ENCODE peak calls at places on chromosome 13, in nine cellular contexts. G is SK-N-SH, X is HCT116, C is mammary epithelial cell, U is fibroblast of lung, Q is PC-3, F is IMR-90, P is GM12878, T is endothelial cell of umbilical vein. M is an unnamed sample. For H4K20me1, the result is how much of the 10 kb centered on the place peaks cover.

GRCh38 chr13:23321534-23322241 is 111.8 kb downstream of the SACS start:
- DNase-seq in P (peak), X (peak), T (peak), Q (peak), G (no peak), F (peak), C (peak), U (peak), M (no peak)

GRCh38 chr13:73166204-73166603 is 107.4 kb downstream of the KLF5 start:
- DNase-seq in P (no peak), F (no peak), G (no peak), X (no peak), U (no peak), T (no peak), Q (no peak), C (no peak), M (no peak)

GRCh38 chr13:25762288-25762687 is 289.5 kb downstream of the SHISA2 start:
- DNase-seq in U (no peak), F (no peak), G (no peak), Q (no peak), X (no peak), T (no peak), C (no peak), P (no peak), M (no peak)

GRCh38 chr13:27472941-27473340 is 22.6 kb upstream of the MTIF3 start:
- DNase-seq in X (no peak), P (no peak), F (no peak), T (no peak), C (no peak), U (no peak), G (no peak), Q (no peak), M (peak)

GRCh38 chr13:26949701-26950345 is 189.2 kb upstream of the GPR12 start:
- DNase-seq in T (no peak), F (no peak), P (no peak), C (no peak), Q (no peak), G (peak), X (no peak), U (no peak), M (no peak)

GRCh38 chr13:67278230-67278629 is 48.1 kb upstream of the PCDH9 start:
- DNase-seq in T (no peak), X (no peak), Q (peak), G (no peak), U (peak), C (no peak), P (no peak), F (peak), M (no peak)

GRCh38 chr13:83184819-83185218 is 697.5 kb downstream of the SLITRK1 start:
- DNase-seq in F (peak), C (peak), Q (no peak), G (no peak), T (no peak), P (no peak), X (no peak), U (peak), M (no peak)

GRCh38 chr13:30453727-30454126 is 12.0 kb downstream of the HMGB1 start:
- DNase-seq in F (peak), U (no peak), C (no peak), X (no peak), Q (peak), G (no peak), P (no peak), T (no peak), M (no peak)

GRCh38 chr13:49610176-49610575 is 18.1 kb upstream of the ARL11 start:
- DNase-seq in X (no peak), G (peak), P (no peak), Q (no peak), C (no peak), U (peak), F (no peak), T (no peak), M (no peak)

GRCh38 chr13:55062662-55063061 is 2034.0 kb downstream of the OLFM4 start:
- DNase-seq in F (no peak), Q (no peak), X (no peak), G (no peak), T (no peak), P (no peak), C (no peak), U (no peak), M (no peak)

GRCh38 chr13:44263920-44264610 is 109.6 kb upstream of the SERP2 start:
- DNase-seq in X (no peak), U (peak), F (peak), Q (no peak), P (no peak), T (no peak), G (no peak), C (peak), M (no peak)

GRCh38 chr13:105016266-105016665 is 1519.2 kb downstream of the EFNB2 start:
- DNase-seq in X (no peak), T (no peak), G (no peak), Q (no peak), F (no peak), P (no peak), C (no peak), U (no peak), M (no peak)

GRCh38 chr13:68714292-68714691 is 1393.3 kb upstream of the ATXN8OS start:
- DNase-seq in X (no peak), C (no peak), G (no peak), Q (no peak), T (no peak), F (no peak), U (peak), P (no peak), M (no peak)

GRCh38 chr13:74986609-74987008 is 495.4 kb downstream of the TBC1D4 start:
- DNase-seq in U (no peak), T (no peak), G (no peak), P (no peak), Q (peak), X (no peak), C (no peak), F (no peak), M (no peak)

GRCh38 chr13:108006619-108007018 is 208.7 kb downstream of the LIG4 start:
- DNase-seq in Q (no peak), X (no peak), T (no peak), U (no peak), G (no peak), P (no peak), C (no peak), F (no peak), M (no peak)

GRCh38 chr13:35723061-35723461 is 246.6 kb upstream of the MAB21L1 start:
- DNase-seq in X (no peak), G (no peak), U (no peak), Q (no peak), F (peak), T (no peak), P (no peak), C (no peak), M (no peak)

GRCh38 chr13:22091222-22091970 is 420.5 kb downstream of the FGF9 start:
- DNase-seq in F (peak), X (no peak), T (no peak), U (no peak), P (no peak), Q (no peak), C (no peak), G (no peak), M (no peak)

GRCh38 chr13:108342369-108343289 is 73.1 kb downstream of the TNFSF13B start:
- DNase-seq in Q (peak), F (peak), G (peak), U (peak), X (peak), C (peak), T (peak), P (peak), M (no peak)

GRCh38 chr13:30034448-30034795 is 184.0 kb upstream of the UBL3 start:
- DNase-seq in Q (no peak), T (no peak), C (no peak), U (peak), F (peak), X (no peak), P (no peak), G (no peak), M (no peak)

GRCh38 chr13:42274386-42275097 is 2.6 kb downstream of the AKAP11 start:
- DNase-seq in P (no peak), F (no peak), C (no peak), T (no peak), Q (no peak), X (no peak), U (no peak), G (no peak), M (no peak)

GRCh38 chr13:42239644-42240043 is 32.3 kb upstream of the AKAP11 start:
- DNase-seq in X (no peak), P (no peak), T (no peak), C (peak), Q (peak), U (peak), F (peak), G (no peak), M (no peak)

GRCh38 chr13:48235100-48235813 is 2.3 kb downstream of the ITM2B start:
- DNase-seq in Q (peak), X (no peak), F (peak), U (peak), G (peak), C (peak), P (peak), T (peak), M (peak)

GRCh38 chr13:37747071-37747612 is 122.4 kb downstream of the TRPC4 start:
- DNase-seq in G (no peak), U (peak), P (no peak), T (peak), X (no peak), C (peak), F (peak), Q (peak), M (no peak)

GRCh38 chr13:42814868-42815267 is 33.5 kb downstream of the FAM216B start:
- DNase-seq in C (peak), T (no peak), X (no peak), G (peak), P (no peak), F (peak), U (peak), Q (peak), M (no peak)

GRCh38 chr13:110610955-110611595 is 4.3 kb upstream of the NAXD start:
- DNase-seq in X (no peak), C (no peak), F (peak), Q (peak), G (no peak), T (no peak), U (peak), P (peak), M (no peak)

GRCh38 chr13:26557393-26558073 is at the start of gene WASF3:
- DNase-seq in C (peak), G (peak), U (peak), P (peak), F (peak), T (peak), X (peak), Q (peak), M (no peak)

GRCh38 chr13:35961002-35961401 is 170.2 kb downstream of the DCLK1 start:
- DNase-seq in G (no peak), C (no peak), T (no peak), Q (no peak), X (no peak), F (no peak), U (peak), P (no peak), M (no peak)

GRCh38 chr13:80342541-80343371 is 1.8 kb upstream of the SPRY2 start:
- DNase-seq in X (no peak), G (peak), T (peak), F (peak), U (peak), C (peak), P (no peak), Q (peak), M (peak)

GRCh38 chr13:38376551-38376950 is 26.9 kb downstream of the UFM1 start:
- DNase-seq in U (no peak), G (no peak), C (no peak), T (no peak), F (peak), P (no peak), X (no peak), Q (no peak), M (no peak)

GRCh38 chr13:25743426-25743825 is 308.4 kb downstream of the SHISA2 start:
- DNase-seq in C (peak), U (no peak), F (no peak), P (no peak), G (no peak), X (no peak), Q (no peak), T (no peak), M (no peak)

GRCh38 chr13:27482996-27483395 is 32.6 kb upstream of the MTIF3 start:
- DNase-seq in F (no peak), C (no peak), P (peak), Q (no peak), X (no peak), U (no peak), T (no peak), G (no peak), M (no peak)

GRCh38 chr13:92768592-92768991 is 458.0 kb upstream of the GPC6 start:
- DNase-seq in Q (no peak), G (no peak), X (no peak), T (no peak), C (no peak), P (no peak), U (no peak), F (no peak), M (no peak)

GRCh38 chr13:59750860-59751259 is 412.9 kb downstream of the DIAPH3 start:
- DNase-seq in G (peak), Q (no peak), F (peak), P (no peak), T (peak), X (no peak), C (peak), U (peak), M (no peak)

DNA sequence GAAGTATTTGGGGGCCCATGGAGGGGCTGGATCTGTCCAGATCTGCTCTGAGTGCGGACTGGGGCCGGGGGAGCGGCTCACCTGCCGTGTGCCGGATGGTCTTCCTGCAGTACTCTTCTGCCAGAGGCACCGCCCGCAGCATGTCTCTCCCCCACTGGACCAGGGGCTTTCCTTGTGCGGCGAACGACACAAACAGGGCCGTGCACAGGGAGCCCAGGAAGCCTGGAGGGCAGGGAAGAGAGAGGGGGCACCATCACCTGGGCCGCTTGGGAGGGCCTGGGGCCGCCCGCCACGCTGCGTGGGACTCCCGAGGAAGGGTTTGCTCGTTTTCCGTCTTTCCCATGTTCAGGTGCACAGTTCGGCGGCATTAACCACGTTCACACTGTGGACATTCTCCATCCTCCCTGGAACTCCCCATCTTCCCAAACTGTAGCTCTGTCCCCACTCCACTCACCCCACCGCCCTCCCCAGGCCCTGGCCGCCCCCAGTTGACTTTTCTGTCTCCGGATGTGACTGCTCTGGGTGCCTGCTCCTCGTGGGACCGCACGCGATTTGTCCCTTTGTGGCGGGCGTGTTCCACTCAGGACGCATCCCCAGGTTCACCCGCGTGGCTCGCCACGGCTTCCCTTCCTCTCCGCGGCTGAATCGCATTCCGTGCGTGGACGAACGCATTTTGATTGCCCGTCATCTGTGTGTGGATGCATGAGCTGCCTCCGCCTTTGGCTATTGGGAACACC is 24.2 kb downstream of the ADPRHL1 start:
- DNase-seq in C (no peak), X (no peak), U (no peak), Q (no peak), T (no peak), G (no peak), P (no peak), F (no peak), M (no peak)
- H3K9ac ChIP-seq in C (no peak), X (no peak), U (no peak), Q (no peak), T (no peak), G (no peak), P (no peak), F (no peak), M (no peak)

GRCh38 chr13:91185294-91185863 is 162.1 kb upstream of the MIR17HG start:
- DNase-seq in G (peak), U (peak), Q (peak), T (peak), F (peak), C (peak), X (peak), P (no peak), M (no peak)
- TF ChIP-seq CTCF in G (peak), U (peak), Q (peak), T (no peak), F (no peak), C (peak), X (no peak), P (no peak), M (peak)

GRCh38 chr13:91355099-91355825 is 7.8 kb downstream of the MIR17HG start:
- DNase-seq in X (no peak), C (no peak), U (no peak), P (no peak), Q (no peak), F (no peak), G (no peak), T (no peak), M (no peak)
- H4K20me1 ChIP-seq in X (under half), C (under half), U (under half), P (under half), Q (half or more), F (under half), G (under half), T (under half), M (half or more)

GRCh38 chr13:90121784-90122183 is 1225.7 kb upstream of the MIR17HG start:
- DNase-seq in X (no peak), Q (no peak), P (no peak), G (no peak), T (no peak), U (no peak), F (no peak), C (no peak), M (no peak)
- H3K9ac ChIP-seq in X (no peak), Q (no peak), P (no peak), G (no peak), T (no peak), U (no peak), F (no peak), C (no peak), M (no peak)

GRCh38 chr13:24740014-24740890 is 23.7 kb upstream of the RNF17 start:
- DNase-seq in Q (no peak), T (no peak), F (no peak), U (no peak), G (no peak), X (no peak), P (no peak), C (no peak), M (no peak)

GRCh38 chr13:24741016-24741662 is 22.8 kb upstream of the RNF17 start:
- DNase-seq in T (no peak), U (no peak), P (no peak), X (no peak), C (no peak), G (no peak), F (no peak), Q (no peak), M (peak)

GRCh38 chr13:24734951-24735350 is 29.0 kb upstream of the RNF17 start:
- DNase-seq in U (no peak), F (no peak), X (no peak), G (no peak), Q (no peak), C (no peak), T (no peak), P (peak), M (no peak)

GRCh38 chr13:24738366-24738847 is 25.6 kb upstream of the RNF17 start:
- DNase-seq in G (no peak), T (no peak), F (no peak), P (no peak), C (no peak), Q (no peak), X (no peak), U (no peak), M (no peak)

DNA sequence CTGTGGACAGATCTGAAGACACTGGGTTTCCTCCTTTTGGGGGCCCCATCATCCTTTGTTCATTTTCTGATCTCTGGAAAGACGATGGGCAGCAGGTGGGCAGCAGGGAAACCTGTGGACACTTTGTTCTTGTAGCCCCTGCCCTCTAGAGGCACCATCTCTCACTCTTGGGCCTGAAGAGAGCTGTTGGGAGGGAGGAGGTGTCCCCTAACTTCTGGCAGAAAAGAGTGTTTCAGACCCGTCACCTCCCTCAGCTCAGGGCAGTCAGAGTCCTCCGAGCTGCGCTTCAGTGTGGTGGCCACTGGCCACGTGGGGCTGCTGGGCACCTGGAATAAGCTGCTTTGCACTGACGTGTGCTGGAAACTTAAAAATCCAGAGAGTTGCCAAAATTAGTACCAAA is 26.9 kb upstream of the RNF17 start:
- DNase-seq in T (no peak), G (no peak), P (no peak), X (no peak), C (no peak), Q (no peak), F (no peak), U (no peak), M (no peak)
- TF ChIP-seq CTCF in T (no peak), G (no peak), P (no peak), X (no peak), C (no peak), Q (no peak), F (no peak), U (no peak), M (no peak)

DNA sequence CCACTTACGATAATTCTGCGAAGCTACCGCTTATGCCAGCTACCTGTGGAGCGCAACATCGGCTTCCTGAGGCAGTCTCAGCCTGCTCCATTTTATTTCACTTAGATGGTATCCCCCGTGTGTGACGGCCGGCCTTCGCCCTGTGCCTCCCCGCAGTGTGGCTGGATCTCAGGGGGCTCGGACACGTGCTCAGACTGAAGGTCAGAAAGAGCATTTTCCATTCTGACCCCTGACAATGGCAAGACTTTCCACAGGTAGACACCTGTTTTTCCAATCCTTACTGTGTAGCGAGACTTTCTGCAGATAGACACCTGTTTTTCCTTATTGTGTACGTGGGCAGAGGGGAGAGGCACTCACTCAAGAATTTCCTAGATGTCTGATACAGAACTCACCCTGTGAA is 52.7 kb downstream of the ATP11A start:
- DNase-seq in U (no peak), P (no peak), Q (no peak), G (no peak), F (no peak), T (no peak), C (no peak), X (no peak), M (no peak)
- H4K20me1 ChIP-seq in U (under half), P (under half), Q (under half), G (under half), F (under half), T (under half), C (under half), X (under half), M (half or more)

DNA sequence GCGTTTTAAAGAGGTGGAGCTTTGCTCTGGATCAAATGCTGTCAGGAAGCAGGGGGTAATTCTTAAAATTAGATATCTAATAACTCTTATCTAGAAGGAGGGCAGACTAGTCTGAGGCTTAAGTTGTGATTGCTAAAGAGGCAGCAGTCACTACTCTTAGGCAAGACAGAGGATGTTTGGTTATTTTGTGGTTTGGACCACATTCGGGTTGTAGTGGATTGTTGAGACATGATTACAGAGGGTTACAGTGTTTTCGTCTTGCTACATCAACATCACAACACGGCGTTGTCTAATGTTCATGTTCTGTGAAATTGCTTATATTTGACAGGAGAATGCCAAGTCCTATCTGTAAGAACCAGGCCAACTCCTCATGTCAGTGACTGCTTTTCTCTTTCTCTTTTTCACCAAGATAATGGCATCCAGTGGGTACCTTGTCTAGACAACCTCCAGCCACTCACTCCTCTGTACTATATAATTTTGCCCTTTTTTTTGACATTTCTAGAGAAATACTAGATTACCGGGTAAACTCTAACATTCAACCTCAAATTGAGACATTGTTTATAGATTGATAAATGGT is 16.8 kb upstream of the TM9SF2 start:
- DNase-seq in C (peak), T (no peak), P (no peak), F (peak), U (peak), Q (no peak), X (no peak), G (no peak), M (no peak)
- H3K9ac ChIP-seq in C (no peak), T (no peak), P (no peak), F (no peak), U (no peak), Q (no peak), X (no peak), G (no peak), M (no peak)

M was measured in DND-41.